ENCODE peak calls at places on chromosomes 6 and 20, in five cellular contexts. Q is retinal pigment epithelial cell, Z is GM12865, O is neural progenitor cell, N is A549. K is an unnamed sample.
A peak's percentile ranks its signal among the peaks of the same experiment; 100 is the strongest.

GRCh38 chr6:17339308-17339670 is 54.1 kb upstream of the CAP2 start:
- DNase-seq in Q (no peak), Z (no peak), O (no peak), N (no peak), K (no peak)

GRCh38 chr6:2528156-2528555 is 222.6 kb downstream of the MYLK4 start:
- DNase-seq in Q (no peak), Z (no peak), O (no peak), N (no peak), K (no peak)

GRCh38 chr6:20286968-20287565 is 74.8 kb upstream of the MBOAT1 start:
- DNase-seq in Q (no peak), Z (peak; percentile 61), O (no peak), N (no peak), K (no peak)

GRCh38 chr20:40604416-40604815 is 84.6 kb downstream of the MAFB start:
- DNase-seq in Q (no peak), Z (no peak), O (no peak), N (no peak), K (no peak)

GRCh38 chr6:1392813-1393640 is 3.7 kb downstream of the FOXF2 start:
- DNase-seq in Q (no peak), Z (no peak), O (peak; percentile 44), N (no peak), K (no peak)

GRCh38 chr6:33206864-33207568 is 1.3 kb upstream of the RING1 start:
- DNase-seq in Q (no peak), Z (no peak), O (peak; percentile 92), N (no peak), K (peak; percentile 74)

GRCh38 chr6:44456070-44456965 is 68.8 kb downstream of the CDC5L start:
- DNase-seq in Q (no peak), Z (peak; percentile 66), O (peak; percentile 56), N (peak; percentile 48), K (peak; percentile 63)

GRCh38 chr6:2766767-2767314 is 1.6 kb downstream of the WRNIP1 start:
- DNase-seq in Q (no peak), Z (no peak), O (no peak), N (no peak), K (no peak)

GRCh38 chr6:108874470-108875160 is 26.4 kb downstream of the ARMC2 start:
- DNase-seq in Q (no peak), Z (peak; percentile 79), O (no peak), N (no peak), K (peak; percentile 49)

GRCh38 chr6:98904096-98904495 is 43.6 kb downstream of the FBXL4 start:
- DNase-seq in Q (peak; percentile 39), Z (no peak), O (no peak), N (no peak), K (peak; percentile 16)

GRCh38 chr6:48069280-48069679 is 41.7 kb downstream of the PTCHD4 start:
- DNase-seq in Q (no peak), Z (peak; percentile 2), O (peak; percentile 44), N (no peak), K (no peak)

GRCh38 chr6:90411292-90411781 is 114.7 kb upstream of the BACH2 start:
- DNase-seq in Q (no peak), Z (peak; percentile 87), O (no peak), N (peak; percentile 15), K (no peak)

GRCh38 chr6:3628143-3628840 is 123.2 kb downstream of the PXDC1 start:
- DNase-seq in Q (no peak), Z (no peak), O (no peak), N (no peak), K (peak; percentile 14)

GRCh38 chr6:165653196-165653595 is 9.8 kb downstream of the PDE10A start:
- DNase-seq in Q (no peak), Z (no peak), O (no peak), N (no peak), K (peak; percentile 61)

GRCh38 chr6:165655191-165655590 is 7.8 kb downstream of the PDE10A start:
- DNase-seq in Q (no peak), Z (no peak), O (no peak), N (no peak), K (no peak)

GRCh38 chr6:165654144-165654543 is 8.9 kb downstream of the PDE10A start:
- DNase-seq in Q (no peak), Z (no peak), O (no peak), N (no peak), K (no peak)

GRCh38 chr6:165653607-165654006 is 9.4 kb downstream of the PDE10A start:
- DNase-seq in Q (no peak), Z (no peak), O (no peak), N (no peak), K (no peak)

GRCh38 chr6:165652766-165653165 is 10.3 kb downstream of the PDE10A start:
- DNase-seq in Q (no peak), Z (no peak), O (no peak), N (no peak), K (no peak)
- H3K4me3 ChIP-seq in Q (no peak overlapping the region), Z (no peak overlapping the region), O (no peak overlapping the region), N (no peak overlapping the region), K (no peak overlapping the region)

GRCh38 chr6:107663308-107663707 is 160.8 kb downstream of the SCML4 start:
- DNase-seq in Q (no peak), Z (no peak), O (no peak), N (no peak), K (no peak)

GRCh38 chr6:107665386-107665785 is 158.7 kb downstream of the SCML4 start:
- DNase-seq in Q (no peak), Z (no peak), O (no peak), N (no peak), K (peak; percentile 76)

GRCh38 chr6:107668826-107669474 is 155.2 kb downstream of the SCML4 start:
- DNase-seq in Q (no peak), Z (peak; percentile 80), O (no peak), N (no peak), K (no peak)

GRCh38 chr6:107667790-107668189 is 156.3 kb downstream of the SCML4 start:
- DNase-seq in Q (no peak), Z (no peak), O (no peak), N (no peak), K (no peak)

DNA sequence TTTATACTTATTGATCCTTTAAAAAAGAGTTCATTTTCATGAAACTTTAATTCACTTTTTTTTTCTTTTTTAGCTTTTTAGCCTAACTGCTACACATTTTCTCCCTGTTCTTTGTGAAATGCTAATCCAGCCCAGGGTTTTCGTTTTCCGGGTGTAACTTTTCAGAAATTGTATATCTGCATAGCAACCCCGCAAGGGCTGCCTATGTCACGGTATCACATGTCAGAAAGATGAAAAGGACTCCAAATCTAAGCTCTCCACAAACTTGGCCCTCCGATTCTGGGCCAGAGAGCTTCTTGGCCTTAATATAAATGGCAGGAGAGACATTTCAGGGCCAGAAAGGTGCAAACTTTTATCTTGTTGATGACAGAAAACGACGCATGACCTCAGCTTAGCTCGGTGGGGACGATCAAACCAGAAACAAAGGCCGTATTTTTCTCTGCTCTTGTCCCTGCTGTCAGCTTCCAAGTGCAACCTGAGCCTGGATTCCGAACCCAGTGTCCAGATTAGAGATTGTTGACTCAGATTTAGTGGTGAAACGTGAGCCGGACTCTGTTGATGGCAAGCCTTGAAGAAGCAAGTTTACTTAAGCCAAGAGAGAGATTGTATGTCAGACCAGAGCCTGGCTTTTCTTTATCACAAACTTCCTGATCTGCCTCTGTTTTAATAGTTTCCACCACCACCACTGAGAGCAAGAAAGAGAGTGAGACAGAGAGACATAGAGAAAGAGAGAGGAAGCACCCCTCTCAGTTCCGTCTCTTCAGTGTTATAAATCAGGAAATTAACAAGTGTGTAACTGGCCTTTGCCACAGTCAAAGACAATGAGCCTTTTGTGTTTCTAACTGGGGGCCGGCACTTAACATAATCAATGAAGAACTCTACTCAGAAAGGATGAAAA is 157.8 kb downstream of the SCML4 start:
- DNase-seq in Q (no peak), Z (no peak), O (no peak), N (no peak), K (no peak)
- H3K4me3 ChIP-seq in Q (no peak overlapping the region), Z (no peak overlapping the region), O (no peak overlapping the region), N (no peak overlapping the region), K (no peak overlapping the region)

GRCh38 chr20:21162631-21163030 is 36.7 kb downstream of the KIZ start:
- DNase-seq in Q (no peak), Z (no peak), O (no peak), N (no peak), K (no peak)
- H3K4me3 ChIP-seq in Q (no peak overlapping the region), Z (no peak overlapping the region), O (no peak overlapping the region), N (no peak overlapping the region), K (no peak overlapping the region)

DNA sequence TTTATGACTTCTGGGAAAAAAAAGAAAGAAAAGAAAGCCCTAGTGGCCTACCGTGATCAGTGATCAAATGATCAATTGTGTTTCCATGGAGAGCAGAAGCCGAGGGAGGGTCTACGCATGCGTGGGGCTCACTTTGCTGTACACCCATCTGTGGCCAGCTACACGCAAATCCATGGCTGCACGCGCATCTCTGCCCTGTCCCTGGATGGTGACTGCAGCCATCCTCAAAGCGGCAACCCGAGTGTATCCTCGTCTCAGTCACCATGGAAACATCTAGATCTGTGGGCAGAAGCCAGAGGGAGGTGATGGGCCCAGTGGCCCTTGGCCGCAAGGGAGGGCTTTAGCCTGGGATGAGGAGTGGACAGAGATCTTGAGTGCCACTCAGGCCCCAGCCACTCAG is 786 bp upstream of the ULBP3 start:
- DNase-seq in Q (no peak), Z (no peak), O (peak; percentile 28), N (no peak), K (no peak)
- H3K4me3 ChIP-seq in Q (peak overlapping the region; percentile 74), Z (no peak overlapping the region), O (peak overlapping the region; percentile 59), N (peak overlapping the region; percentile 66), K (no peak overlapping the region)

GRCh38 chr6:118489990-118490389 is 58.1 kb upstream of the PLN start:
- DNase-seq in Q (no peak), Z (no peak), O (no peak), N (no peak), K (no peak)

GRCh38 chr6:118488631-118489030 is 59.5 kb upstream of the PLN start:
- DNase-seq in Q (no peak), Z (no peak), O (no peak), N (no peak), K (no peak)

DNA sequence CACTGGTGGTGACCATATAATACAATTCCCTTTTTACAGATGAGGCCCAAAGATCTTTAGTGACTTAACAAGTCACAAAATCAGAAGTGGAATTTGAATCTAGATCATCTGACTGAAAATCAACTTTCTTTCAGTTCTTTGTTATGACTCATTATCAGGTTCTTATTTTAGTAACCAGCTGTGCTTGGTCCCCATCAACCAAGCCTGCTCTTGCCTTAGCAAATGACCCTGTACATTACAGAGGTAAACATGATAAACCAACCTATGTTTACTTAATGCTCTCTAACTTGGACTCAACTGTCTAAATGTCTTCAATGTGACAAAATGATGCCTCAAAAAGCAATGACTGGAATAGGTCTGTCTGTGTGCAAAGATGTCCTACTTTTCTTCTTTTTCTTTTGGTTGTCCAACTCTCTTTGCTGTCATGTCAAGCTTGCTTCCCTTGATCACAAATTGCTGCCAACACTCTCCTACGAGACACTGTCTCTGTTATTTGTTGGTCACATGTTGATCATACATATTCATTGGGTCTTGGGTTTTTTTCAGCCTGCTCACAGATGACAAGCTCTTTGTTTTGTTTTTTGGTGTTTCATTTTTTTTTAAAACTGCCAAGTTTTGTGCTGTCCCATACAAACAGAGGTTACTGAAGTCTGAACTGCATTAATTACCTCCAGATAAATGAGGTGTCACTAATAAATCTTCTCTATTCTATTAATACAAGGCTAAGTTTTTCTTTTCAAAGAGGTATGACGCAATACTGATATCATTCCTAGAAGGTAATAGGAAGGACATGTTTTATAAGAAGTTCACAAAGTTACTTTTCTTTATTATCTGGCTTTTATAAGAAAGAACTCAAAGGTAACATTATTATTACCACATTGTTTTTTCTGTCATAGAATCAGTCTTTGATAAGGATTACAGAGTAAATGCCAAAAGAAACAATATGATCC is 62.2 kb upstream of the PLN start:
- DNase-seq in Q (no peak), Z (peak; percentile 55), O (no peak), N (no peak), K (no peak)
- H3K4me3 ChIP-seq in Q (no peak overlapping the region), Z (no peak overlapping the region), O (no peak overlapping the region), N (no peak overlapping the region), K (no peak overlapping the region)

K was measured in endothelial cell of umbilical vein.